ENCODE peak calls at places on chromosomes 1 and 21, in ten cellular contexts. R, N, H, T, U, P, D, M, L and S are unnamed samples.

GRCh38 chr1:66399888-66400529 is 133.9 kb upstream of the SGIP1 start:
- DNase-seq in R (no peak), N (no peak), H (no peak), T (no peak), U (no peak), P (no peak), D (no peak), M (peak; percentile 47), L (no peak), S (no peak)

GRCh38 chr1:244304156-244304555 is 147.6 kb downstream of the ADSS2 start:
- DNase-seq in R (no peak), N (no peak), H (no peak), T (no peak), U (no peak), P (no peak), D (peak; percentile 28), M (no peak), L (no peak), S (no peak)

GRCh38 chr1:8598783-8599182 is 218.7 kb downstream of the RERE start:
- DNase-seq in R (no peak), N (no peak), H (peak; percentile 33), T (peak; percentile 68), U (no peak), P (no peak), D (no peak), M (peak; percentile 35), L (peak; percentile 16), S (peak; percentile 19)

GRCh38 chr1:93746009-93746408 is 64.4 kb upstream of the BCAR3 start:
- DNase-seq in R (no peak), N (no peak), H (no peak), T (no peak), U (no peak), P (no peak), D (no peak), M (no peak), L (no peak), S (no peak)

GRCh38 chr1:89565521-89565920 is 40.9 kb downstream of the LRRC8B start:
- DNase-seq in R (no peak), N (no peak), H (no peak), T (no peak), U (no peak), P (no peak), D (no peak), M (no peak), L (no peak), S (no peak)

GRCh38 chr1:167273027-167273800 is 52.5 kb downstream of the POU2F1 start:
- DNase-seq in R (no peak), N (peak; percentile 8), H (no peak), T (peak; percentile 25), U (no peak), P (no peak), D (peak; percentile 30), M (peak; percentile 8), L (no peak), S (no peak)

GRCh38 chr1:88150330-88150729 is 533.7 kb upstream of the PKN2 start:
- DNase-seq in R (no peak), N (no peak), H (no peak), T (no peak), U (no peak), P (no peak), D (no peak), M (no peak), L (no peak), S (no peak)

GRCh38 chr1:193662030-193662429 is 475.6 kb upstream of the B3GALT2 start:
- DNase-seq in R (no peak), N (no peak), H (no peak), T (no peak), U (no peak), P (no peak), D (no peak), M (peak; percentile 78), L (no peak), S (no peak)

DNA sequence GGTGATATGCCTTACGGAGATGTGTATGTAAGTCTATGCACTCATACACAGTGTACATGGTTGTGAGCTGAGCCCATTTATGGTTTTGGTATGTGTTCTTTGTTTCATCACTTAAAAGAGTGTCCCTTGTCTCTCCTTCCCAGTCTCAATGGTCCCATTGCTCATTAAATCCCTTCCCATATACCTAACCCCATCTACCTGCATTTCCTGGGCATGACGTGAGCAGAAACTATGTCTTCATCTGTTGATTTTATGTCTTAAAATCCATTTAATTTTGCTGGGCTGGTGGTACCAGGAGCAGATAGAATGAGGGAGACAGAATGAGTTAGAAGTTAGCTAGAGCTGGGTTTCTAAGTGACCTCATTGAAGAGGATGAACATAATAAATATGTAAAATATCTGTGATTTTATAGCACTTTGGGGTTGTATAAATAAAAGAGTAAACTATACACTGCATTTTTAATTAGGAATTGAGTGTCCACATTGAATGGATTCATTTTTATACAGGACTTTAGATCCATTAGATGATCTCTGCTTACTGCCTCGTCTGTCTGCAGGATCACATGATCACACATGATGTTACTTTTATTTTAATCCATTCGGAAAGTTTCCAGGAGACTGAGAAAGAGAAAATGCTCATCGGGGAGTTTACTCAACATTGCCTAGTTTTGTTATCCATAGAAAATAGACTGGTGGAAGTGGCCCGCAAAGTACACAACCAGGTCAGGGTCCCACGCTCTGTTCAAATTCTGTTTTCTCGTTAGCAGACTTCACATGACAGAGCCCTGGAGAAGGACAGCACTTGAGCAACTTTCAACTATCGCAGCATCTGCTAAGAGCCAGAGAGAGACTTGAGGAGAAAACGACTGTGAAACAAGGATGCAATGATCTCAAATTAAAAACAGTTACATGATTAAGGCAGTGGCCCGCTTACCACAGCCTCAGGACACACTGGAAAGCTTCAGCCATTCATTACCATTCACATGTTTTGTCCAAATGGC is 44.5 kb downstream of the ADAMTS1 start:
- DNase-seq in R (no peak), N (peak; percentile 71), H (peak; percentile 69), T (no peak), U (no peak), P (peak; percentile 14), D (no peak), M (peak; percentile 42), L (no peak), S (no peak)
- H3K27ac ChIP-seq in R (no peak overlapping the region), N (peak overlapping the region; percentile 84), H (peak overlapping the region; percentile 78), T (no peak overlapping the region), U (peak overlapping the region; percentile 31), P (peak overlapping the region; percentile 70), D (no peak overlapping the region), M (peak overlapping the region; percentile 99), L (no peak overlapping the region), S (no peak overlapping the region)

GRCh38 chr1:183180213-183180612 is 5.9 kb upstream of the LAMC2 start:
- DNase-seq in R (no peak), N (peak; percentile 72), H (peak; percentile 46), T (peak; percentile 19), U (no peak), P (no peak), D (peak; percentile 54), M (peak; percentile 85), L (peak; percentile 67), S (peak; percentile 11)

GRCh38 chr1:183186820-183187219 is 756 bp downstream of the LAMC2 start:
- DNase-seq in R (no peak), N (no peak), H (no peak), T (no peak), U (no peak), P (no peak), D (peak; percentile 13), M (no peak), L (no peak), S (no peak)

GRCh38 chr1:183191833-183192232 is 5.8 kb downstream of the LAMC2 start:
- DNase-seq in R (no peak), N (no peak), H (no peak), T (no peak), U (no peak), P (no peak), D (peak; percentile 85), M (peak; percentile 95), L (no peak), S (no peak)

GRCh38 chr1:183180634-183181056 is 5.4 kb upstream of the LAMC2 start:
- DNase-seq in R (no peak), N (peak; percentile 71), H (no peak), T (peak; percentile 12), U (no peak), P (peak; percentile 43), D (peak; percentile 95), M (peak; percentile 83), L (peak; percentile 43), S (no peak)

GRCh38 chr1:183185941-183186490 is at the start of gene LAMC2:
- DNase-seq in R (peak; percentile 95), N (no peak), H (peak; percentile 39), T (peak; percentile 62), U (no peak), P (no peak), D (peak; percentile 99), M (peak; percentile 52), L (peak; percentile 72), S (peak; percentile 18)
- TF ChIP-seq CTCF in R (peak; percentile 58), N (peak; percentile 12), H (no peak), T (peak; percentile 18), U (peak; percentile 26), P (peak; percentile 35), D (peak; percentile 93), M (no peak), L (peak; percentile 49), S (no peak)

GRCh38 chr1:23947366-23947765 is 12.3 kb upstream of the PNRC2 start:
- DNase-seq in R (no peak), N (no peak), H (no peak), T (no peak), U (no peak), P (no peak), D (no peak), M (no peak), L (no peak), S (no peak)

GRCh38 chr1:23957096-23957495 is 2.5 kb upstream of the PNRC2 start:
- DNase-seq in R (no peak), N (peak; percentile 29), H (no peak), T (no peak), U (no peak), P (no peak), D (peak; percentile 62), M (no peak), L (peak; percentile 87), S (no peak)

GRCh38 chr1:23953020-23953419 is 6.6 kb upstream of the PNRC2 start:
- DNase-seq in R (no peak), N (no peak), H (no peak), T (no peak), U (no peak), P (no peak), D (no peak), M (no peak), L (no peak), S (no peak)

GRCh38 chr1:23951646-23952095 is 8.0 kb upstream of the PNRC2 start:
- DNase-seq in R (no peak), N (no peak), H (no peak), T (no peak), U (no peak), P (no peak), D (peak; percentile 96), M (peak; percentile 78), L (peak; percentile 68), S (no peak)
- H3K4me1 ChIP-seq in R (peaks cover 2% of the 10 kb centered on the region), N (peaks cover 5% of the 10 kb centered on the region), H (no peaks in the 10 kb centered on the region), T (no peaks in the 10 kb centered on the region), U (no peaks in the 10 kb centered on the region), P (peaks cover 10% of the 10 kb centered on the region), D (peaks cover 10% of the 10 kb centered on the region), M (peaks cover 2% of the 10 kb centered on the region), L (peaks cover 22% of the 10 kb centered on the region), S (no peaks in the 10 kb centered on the region)

GRCh38 chr1:226735576-226735975 is 3.5 kb downstream of the ITPKB start:
- DNase-seq in R (no peak), N (no peak), H (no peak), T (no peak), U (no peak), P (no peak), D (no peak), M (no peak), L (no peak), S (no peak)

GRCh38 chr1:226737819-226738420 is 1.2 kb downstream of the ITPKB start:
- DNase-seq in R (no peak), N (peak; percentile 35), H (peak; percentile 61), T (peak; percentile 50), U (peak; percentile 43), P (peak; percentile 47), D (peak; percentile 42), M (peak; percentile 43), L (peak; percentile 55), S (peak; percentile 53)

GRCh38 chr1:226736001-226736907 is 2.8 kb downstream of the ITPKB start:
- DNase-seq in R (no peak), N (peak; percentile 51), H (peak; percentile 31), T (no peak), U (no peak), P (peak; percentile 39), D (no peak), M (no peak), L (no peak), S (no peak)

GRCh38 chr1:226738421-226738994 is 574 bp downstream of the ITPKB start:
- DNase-seq in R (no peak), N (no peak), H (peak; percentile 37), T (peak; percentile 55), U (no peak), P (peak; percentile 38), D (peak; percentile 44), M (peak; percentile 30), L (peak; percentile 46), S (no peak)

GRCh38 chr1:226736908-226737818 is 1.9 kb downstream of the ITPKB start:
- DNase-seq in R (no peak), N (peak; percentile 42), H (peak; percentile 36), T (peak; percentile 74), U (no peak), P (peak; percentile 39), D (peak; percentile 18), M (peak; percentile 23), L (no peak), S (peak; percentile 33)
- H3K27ac ChIP-seq in R (no peak overlapping the region), N (peak overlapping the region; percentile 88), H (peak overlapping the region; percentile 73), T (no peak overlapping the region), U (peak overlapping the region; percentile 94), P (peak overlapping the region; percentile 91), D (peak overlapping the region; percentile 63), M (peak overlapping the region; percentile 10), L (peak overlapping the region; percentile 85), S (no peak overlapping the region)